ENCODE peak calls at places on chromosome 6, in four cellular contexts. W is smooth muscle cell of the brain vasculature, O is PC-3, F is adrenal gland. L is an unnamed sample.
A peak's percentile ranks its signal among the peaks of the same experiment; 100 is the strongest.

GRCh38 chr6:100719883-100720682 is 161.0 kb downstream of the ASCC3 start:
- DNase-seq in W (peak; percentile 10), O (peak; percentile 40), F (no peak), L (no peak)

GRCh38 chr6:15956205-15957106 is 172.4 kb upstream of the MYLIP start:
- DNase-seq in W (peak; percentile 44), O (no peak), F (no peak), L (no peak)

GRCh38 chr6:42260972-42261371 is 43.3 kb upstream of the MRPS10 start:
- DNase-seq in W (no peak), O (peak; percentile 26), F (no peak), L (no peak)

GRCh38 chr6:156350337-156350736 is 426.8 kb upstream of the ARID1B start:
- DNase-seq in W (no peak), O (no peak), F (no peak), L (no peak)

GRCh38 chr6:138959521-138959920 is 28.5 kb downstream of the REPS1 start:
- DNase-seq in W (no peak), O (no peak), F (no peak), L (no peak)

GRCh38 chr6:21588812-21589811 is 4.4 kb upstream of the SOX4 start:
- DNase-seq in W (no peak), O (peak; percentile 87), F (peak; percentile 92), L (peak; percentile 67)

GRCh38 chr6:147390909-147391536 is 117.5 kb upstream of the SAMD5 start:
- DNase-seq in W (no peak), O (peak; percentile 39), F (no peak), L (no peak)

GRCh38 chr6:41974281-41974825 is 32.7 kb upstream of the CCND3 start:
- DNase-seq in W (no peak), O (no peak), F (no peak), L (no peak)

GRCh38 chr6:151007069-151007468 is 141.6 kb downstream of the MTHFD1L start:
- DNase-seq in W (peak; percentile 37), O (no peak), F (no peak), L (no peak)

GRCh38 chr6:10613077-10613476 is 81.3 kb downstream of the C6orf52 start:
- DNase-seq in W (no peak), O (peak; percentile 57), F (no peak), L (no peak)

GRCh38 chr6:168526841-168527281 is 85.9 kb downstream of the SMOC2 start:
- DNase-seq in W (no peak), O (no peak), F (no peak), L (no peak)

GRCh38 chr6:118124851-118125250 is 217.8 kb downstream of the SLC35F1 start:
- DNase-seq in W (no peak), O (no peak), F (no peak), L (no peak)

GRCh38 chr6:4412488-4412887 is 277.1 kb upstream of the ECI2 start:
- DNase-seq in W (no peak), O (no peak), F (no peak), L (no peak)

GRCh38 chr6:92361990-92362770 is 1057.2 kb downstream of the EPHA7 start:
- DNase-seq in W (no peak), O (no peak), F (no peak), L (no peak)

GRCh38 chr6:22149081-22149480 is 147.8 kb downstream of the PRL start:
- DNase-seq in W (no peak), O (no peak), F (no peak), L (no peak)

L was measured in central memory CD8-positive, alpha-beta T cell.